ENCODE peak calls at places on chromosomes 13 and 19, in nine cellular contexts. T is Peyer's patch, P is spleen, E is cardiac muscle cell, C is PC-3, G is endothelial cell of umbilical vein, I is sigmoid colon, H is mammary epithelial cell, F is uterus. S is an unnamed sample. For H3K4me1, the result is how much of the 10 kb centered on the place peaks cover.

GRCh38 chr13:80338781-80339577 is 1.9 kb downstream of the SPRY2 start:
- DNase-seq in T (peak), P (peak), E (peak), C (peak), G (peak), I (peak), H (peak), F (peak), S (peak)

GRCh38 chr19:35921012-35921411 is 12.9 kb upstream of the TYROBP start:
- DNase-seq in T (no peak), P (no peak), E (no peak), C (no peak), G (no peak), I (no peak), H (no peak), F (no peak), S (no peak)

GRCh38 chr19:41753159-41753558 is 2.2 kb upstream of the CEACAM6 start:
- DNase-seq in T (peak), P (peak), E (no peak), C (peak), G (peak), I (no peak), H (peak), F (no peak), S (no peak)

GRCh38 chr19:23305555-23305954 is 55.4 kb upstream of the ZNF724 start:
- DNase-seq in T (no peak), P (no peak), E (no peak), C (no peak), G (no peak), I (no peak), H (no peak), F (no peak), S (no peak)

GRCh38 chr13:108895220-108895704 is 265.9 kb downstream of the MYO16 start:
- DNase-seq in T (no peak), P (no peak), E (peak), C (peak), G (peak), I (no peak), H (peak), F (no peak), S (no peak)

GRCh38 chr19:49224856-49225255 is 67.3 kb downstream of the TRPM4 start:
- DNase-seq in T (peak), P (no peak), E (peak), C (peak), G (peak), I (no peak), H (peak), F (no peak), S (no peak)

GRCh38 chr13:25352230-25352629 is 19.5 kb upstream of the ATP8A2 start:
- DNase-seq in T (no peak), P (no peak), E (no peak), C (no peak), G (no peak), I (no peak), H (no peak), F (no peak), S (no peak)

GRCh38 chr13:107339209-107339608 is 771.3 kb upstream of the ARGLU1 start:
- DNase-seq in T (no peak), P (no peak), E (no peak), C (peak), G (no peak), I (no peak), H (no peak), F (no peak), S (no peak)

GRCh38 chr13:34722931-34723330 is 219.1 kb upstream of the NBEA start:
- DNase-seq in T (no peak), P (no peak), E (no peak), C (no peak), G (no peak), I (no peak), H (no peak), F (no peak), S (no peak)

GRCh38 chr19:45716314-45717130 is 14.2 kb downstream of the FBXO46 start:
- DNase-seq in T (no peak), P (no peak), E (peak), C (peak), G (peak), I (no peak), H (peak), F (peak), S (no peak)

GRCh38 chr13:71772376-71772775 is 94.6 kb downstream of the DACH1 start:
- DNase-seq in T (no peak), P (no peak), E (no peak), C (no peak), G (no peak), I (no peak), H (no peak), F (no peak), S (no peak)

GRCh38 chr13:20667857-20668256 is 35.6 kb upstream of the IL17D start:
- DNase-seq in T (no peak), P (no peak), E (peak), C (no peak), G (no peak), I (no peak), H (no peak), F (no peak), S (no peak)

GRCh38 chr13:99495478-99496321 is 5.6 kb upstream of the TM9SF2 start:
- DNase-seq in T (no peak), P (no peak), E (no peak), C (no peak), G (no peak), I (no peak), H (no peak), F (no peak), S (no peak)

GRCh38 chr13:41588899-41589298 is 131.5 kb downstream of the RGCC start:
- DNase-seq in T (no peak), P (no peak), E (no peak), C (peak), G (peak), I (no peak), H (peak), F (no peak), S (no peak)

GRCh38 chr13:99796175-99796819 is 175.3 kb downstream of the ZIC5 start:
- DNase-seq in T (no peak), P (no peak), E (peak), C (peak), G (peak), I (no peak), H (peak), F (no peak), S (peak)

GRCh38 chr19:2796659-2797266 is 11.5 kb downstream of the THOP1 start:
- DNase-seq in T (no peak), P (no peak), E (no peak), C (no peak), G (no peak), I (no peak), H (no peak), F (no peak), S (no peak)

GRCh38 chr13:76339649-76340048 is 546.6 kb downstream of the KCTD12 start:
- DNase-seq in T (no peak), P (no peak), E (no peak), C (no peak), G (no peak), I (no peak), H (no peak), F (no peak), S (no peak)

GRCh38 chr19:39916851-39917396 is 17.5 kb downstream of the FCGBP start:
- DNase-seq in T (peak), P (peak), E (no peak), C (no peak), G (no peak), I (no peak), H (no peak), F (no peak), S (peak)

GRCh38 chr19:1163283-1163933 is 10.7 kb downstream of the SBNO2 start:
- DNase-seq in T (no peak), P (peak), E (no peak), C (no peak), G (no peak), I (no peak), H (no peak), F (no peak), S (no peak)

DNA sequence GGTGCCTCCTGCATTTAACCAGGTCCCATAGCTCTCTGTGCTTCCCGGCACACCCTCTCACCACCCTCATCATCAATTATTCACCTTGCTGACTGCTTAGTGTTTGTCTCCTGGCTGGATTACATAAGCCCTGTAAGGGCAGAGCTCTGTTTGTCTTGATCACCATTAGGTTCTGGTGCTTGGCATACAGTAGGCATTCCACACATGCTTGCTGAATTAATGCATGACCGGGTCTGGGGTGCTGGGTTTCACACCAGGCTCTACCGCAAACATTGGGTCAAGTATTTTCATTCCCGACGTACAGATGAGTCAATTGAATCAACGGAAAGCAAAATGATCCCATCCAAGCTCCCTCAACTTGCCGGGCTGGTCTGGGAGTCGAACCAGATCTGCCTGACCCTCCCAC is 28.5 kb downstream of the VAV1 start:
- DNase-seq in T (no peak), P (no peak), E (no peak), C (peak), G (peak), I (no peak), H (peak), F (no peak), S (no peak)
- H3K4me1 ChIP-seq in T (under half), P (half or more), E (under half), C (under half), G (under half), I (under half), H (under half), F (under half), S (under half)

GRCh38 chr13:55230570-55230908 is 1910.2 kb upstream of the PRR20A start:
- DNase-seq in T (no peak), P (no peak), E (no peak), C (no peak), G (no peak), I (no peak), H (no peak), F (no peak), S (no peak)
- TF ChIP-seq CTCF in T (no peak), P (no peak), E (no peak), C (no peak), G (no peak), I (no peak), H (no peak), F (no peak), S (no peak)

GRCh38 chr19:17078038-17078919 is 2.7 kb downstream of the MYO9B start:
- DNase-seq in T (no peak), P (no peak), E (no peak), C (no peak), G (no peak), I (no peak), H (peak), F (no peak), S (no peak)

GRCh38 chr19:17078920-17079709 is 3.5 kb downstream of the MYO9B start:
- DNase-seq in T (no peak), P (no peak), E (no peak), C (no peak), G (no peak), I (no peak), H (peak), F (no peak), S (no peak)

GRCh38 chr19:17076539-17076919 is 952 bp downstream of the MYO9B start:
- DNase-seq in T (peak), P (peak), E (no peak), C (peak), G (peak), I (no peak), H (peak), F (no peak), S (no peak)

GRCh38 chr19:17075860-17076538 is 422 bp downstream of the MYO9B start:
- DNase-seq in T (peak), P (peak), E (peak), C (peak), G (peak), I (peak), H (peak), F (peak), S (no peak)

DNA sequence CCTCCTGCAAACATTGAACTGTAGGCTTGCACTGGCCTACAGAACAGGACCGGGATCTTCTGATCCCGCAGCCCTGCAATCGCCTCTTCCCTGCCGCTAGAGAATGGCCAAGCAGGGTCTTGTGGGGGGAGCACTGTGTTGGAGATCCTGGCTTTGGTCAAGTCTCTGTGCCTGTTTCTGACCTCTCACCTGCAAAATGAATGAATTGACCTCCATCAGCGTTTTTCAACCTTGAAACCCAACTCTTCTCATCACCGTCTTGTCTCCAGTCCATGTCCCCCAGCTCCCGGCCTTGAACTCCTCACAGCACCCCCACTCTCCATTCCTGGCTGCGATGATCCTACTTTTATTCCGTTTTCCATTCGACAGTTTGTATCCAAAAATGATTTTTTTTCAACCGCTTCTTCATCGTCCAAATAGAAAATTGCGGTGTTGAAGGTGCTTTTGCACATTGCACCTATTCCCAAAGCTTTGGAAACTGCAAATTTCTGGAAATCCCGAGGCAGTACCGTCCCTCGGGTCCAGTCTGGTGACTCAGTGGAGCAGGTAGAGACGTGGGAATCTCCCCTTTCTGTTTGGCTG is 2.0 kb downstream of the MYO9B start:
- DNase-seq in T (no peak), P (no peak), E (no peak), C (no peak), G (no peak), I (no peak), H (peak), F (no peak), S (no peak)
- H3K4me1 ChIP-seq in T (under half), P (half or more), E (under half), C (under half), G (under half), I (under half), H (under half), F (under half), S (half or more)

GRCh38 chr19:55549500-55550320 is 4.4 kb upstream of the SBK3 start:
- DNase-seq in T (no peak), P (no peak), E (no peak), C (peak), G (peak), I (no peak), H (peak), F (no peak), S (no peak)
- TF ChIP-seq CTCF in T (no peak), P (no peak), E (no peak), C (no peak), G (no peak), I (no peak), H (no peak), F (no peak), S (no peak)